ENCODE peak calls at places on chromosome 22, in nine cellular contexts. One of them, this sample, is unnamed.

GRCh38 chr22:44159811-44160210 is 20.9 kb upstream of the PARVG start:
- DNase-seq in substantia nigra: no peak
- DNase-seq in CD4-positive, alpha-beta memory T cell: no peak
- DNase-seq in small intestine: no peak
- DNase-seq in spleen: no peak
- DNase-seq in HCT116: no peak
- DNase-seq in breast epithelium: no peak
- DNase-seq in CD8-positive, alpha-beta memory T cell: no peak
- DNase-seq in Panc1: no peak
- DNase-seq in this sample: no peak

GRCh38 chr22:17772249-17772962 is 1.9 kb downstream of the BID start:
- DNase-seq in substantia nigra: peak
- DNase-seq in CD4-positive, alpha-beta memory T cell: no peak
- DNase-seq in small intestine: no peak
- DNase-seq in spleen: peak
- DNase-seq in HCT116: no peak
- DNase-seq in breast epithelium: no peak
- DNase-seq in CD8-positive, alpha-beta memory T cell: no peak
- DNase-seq in Panc1: no peak
- DNase-seq in this sample: no peak

GRCh38 chr22:27247691-27248434 is 553.7 kb downstream of the MN1 start:
- DNase-seq in substantia nigra: no peak
- DNase-seq in CD4-positive, alpha-beta memory T cell: no peak
- DNase-seq in small intestine: no peak
- DNase-seq in spleen: no peak
- DNase-seq in HCT116: no peak
- DNase-seq in breast epithelium: no peak
- DNase-seq in CD8-positive, alpha-beta memory T cell: no peak
- DNase-seq in Panc1: no peak
- DNase-seq in this sample: no peak

GRCh38 chr22:40040927-40041326 is 46.2 kb downstream of the FAM83F start:
- DNase-seq in substantia nigra: peak
- DNase-seq in CD4-positive, alpha-beta memory T cell: no peak
- DNase-seq in small intestine: no peak
- DNase-seq in spleen: no peak
- DNase-seq in HCT116: no peak
- DNase-seq in breast epithelium: peak
- DNase-seq in CD8-positive, alpha-beta memory T cell: no peak
- DNase-seq in Panc1: no peak
- DNase-seq in this sample: no peak

GRCh38 chr22:29768052-29768680 is 997 bp downstream of the UQCR10 start:
- DNase-seq in substantia nigra: no peak
- DNase-seq in CD4-positive, alpha-beta memory T cell: no peak
- DNase-seq in small intestine: no peak
- DNase-seq in spleen: no peak
- DNase-seq in HCT116: no peak
- DNase-seq in breast epithelium: no peak
- DNase-seq in CD8-positive, alpha-beta memory T cell: no peak
- DNase-seq in Panc1: no peak
- DNase-seq in this sample: no peak

GRCh38 chr22:30568137-30568805 is 6.2 kb downstream of the GAL3ST1 start:
- DNase-seq in substantia nigra: no peak
- DNase-seq in CD4-positive, alpha-beta memory T cell: no peak
- DNase-seq in small intestine: no peak
- DNase-seq in spleen: no peak
- DNase-seq in HCT116: no peak
- DNase-seq in breast epithelium: no peak
- DNase-seq in CD8-positive, alpha-beta memory T cell: no peak
- DNase-seq in Panc1: no peak
- DNase-seq in this sample: no peak

GRCh38 chr22:29218758-29219408 is 13.2 kb downstream of the EMID1 start:
- DNase-seq in substantia nigra: no peak
- DNase-seq in CD4-positive, alpha-beta memory T cell: no peak
- DNase-seq in small intestine: no peak
- DNase-seq in spleen: peak
- DNase-seq in HCT116: no peak
- DNase-seq in breast epithelium: no peak
- DNase-seq in CD8-positive, alpha-beta memory T cell: no peak
- DNase-seq in Panc1: no peak
- DNase-seq in this sample: no peak

GRCh38 chr22:43205261-43205691 is 18.3 kb upstream of the TTLL12 start:
- DNase-seq in substantia nigra: no peak
- DNase-seq in CD4-positive, alpha-beta memory T cell: no peak
- DNase-seq in small intestine: no peak
- DNase-seq in spleen: no peak
- DNase-seq in HCT116: no peak
- DNase-seq in breast epithelium: no peak
- DNase-seq in CD8-positive, alpha-beta memory T cell: no peak
- DNase-seq in Panc1: no peak
- DNase-seq in this sample: no peak

GRCh38 chr22:45863981-45864751 is 112.8 kb downstream of the WNT7B start:
- DNase-seq in substantia nigra: peak
- DNase-seq in CD4-positive, alpha-beta memory T cell: peak
- DNase-seq in small intestine: peak
- DNase-seq in spleen: peak
- DNase-seq in HCT116: peak
- DNase-seq in breast epithelium: no peak
- DNase-seq in CD8-positive, alpha-beta memory T cell: peak
- DNase-seq in Panc1: peak
- DNase-seq in this sample: no peak

GRCh38 chr22:22207845-22208564 is 36.6 kb upstream of the VPREB1 start:
- DNase-seq in substantia nigra: peak
- DNase-seq in CD4-positive, alpha-beta memory T cell: peak
- DNase-seq in small intestine: peak
- DNase-seq in spleen: peak
- DNase-seq in HCT116: peak
- DNase-seq in breast epithelium: no peak
- DNase-seq in CD8-positive, alpha-beta memory T cell: peak
- DNase-seq in Panc1: no peak
- DNase-seq in this sample: peak

DNA sequence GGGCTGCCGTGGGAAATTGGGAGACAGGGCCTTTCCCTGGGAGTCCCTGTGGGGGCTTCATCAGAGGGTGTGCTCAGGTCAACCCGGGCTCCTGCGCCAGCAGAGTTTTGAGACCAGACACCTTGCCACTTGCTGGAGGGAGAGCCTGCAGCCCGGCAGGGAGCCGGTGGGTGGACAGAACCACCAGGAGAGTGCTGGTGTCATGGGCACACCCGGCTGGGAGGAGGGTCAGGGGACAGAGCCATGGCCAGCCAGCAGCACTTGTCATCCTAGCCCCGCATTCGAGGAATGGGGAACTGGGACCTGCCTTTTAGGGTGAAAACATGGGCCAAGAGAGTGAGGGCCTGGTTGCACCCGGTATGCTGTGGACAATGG is 209.3 kb downstream of the TBC1D22A start:
- DNase-seq in substantia nigra: no peak
- DNase-seq in CD4-positive, alpha-beta memory T cell: no peak
- DNase-seq in small intestine: no peak
- DNase-seq in spleen: no peak
- DNase-seq in HCT116: no peak
- DNase-seq in breast epithelium: no peak
- DNase-seq in CD8-positive, alpha-beta memory T cell: no peak
- DNase-seq in Panc1: no peak
- DNase-seq in this sample: no peak
- H3K27ac ChIP-seq in substantia nigra: peak
- H3K27ac ChIP-seq in CD4-positive, alpha-beta memory T cell: no peak
- H3K27ac ChIP-seq in small intestine: no peak
- H3K27ac ChIP-seq in spleen: peak
- H3K27ac ChIP-seq in HCT116: no peak
- H3K27ac ChIP-seq in breast epithelium: peak
- H3K27ac ChIP-seq in CD8-positive, alpha-beta memory T cell: no peak
- H3K27ac ChIP-seq in Panc1: no peak
- H3K27ac ChIP-seq in this sample: no peak

DNA sequence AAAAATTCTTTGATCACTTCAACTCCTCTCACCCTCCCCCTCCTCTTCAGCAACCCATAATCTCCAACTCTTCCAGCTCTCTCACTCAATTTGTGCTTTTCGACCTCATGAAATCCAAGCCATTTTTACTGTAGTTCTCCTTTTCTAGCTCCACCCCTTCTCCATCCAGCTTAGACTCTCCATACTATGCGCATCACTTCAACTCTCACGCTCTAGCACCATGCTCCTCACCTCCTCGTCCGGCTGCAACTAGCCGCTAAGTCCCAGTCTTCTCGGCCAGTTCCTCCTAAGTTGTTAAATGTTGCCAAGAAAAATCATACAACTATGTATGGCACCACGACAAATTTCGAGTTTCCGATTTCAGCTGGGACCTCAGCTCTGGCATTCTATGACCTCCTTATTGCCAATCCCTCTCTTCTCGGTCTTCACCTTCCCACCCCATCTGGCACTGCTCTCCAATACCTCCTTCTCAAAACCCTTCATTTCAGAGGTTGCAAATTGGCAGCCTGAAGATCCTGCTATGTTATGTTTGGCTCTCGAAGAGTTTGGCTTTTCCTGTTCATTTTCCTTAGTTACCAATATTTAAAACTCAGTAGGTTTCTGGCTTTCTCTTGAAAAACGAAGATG is 1.1 kb downstream of the ZNF70 start:
- DNase-seq in substantia nigra: no peak
- DNase-seq in CD4-positive, alpha-beta memory T cell: no peak
- DNase-seq in small intestine: no peak
- DNase-seq in spleen: no peak
- DNase-seq in HCT116: no peak
- DNase-seq in breast epithelium: no peak
- DNase-seq in CD8-positive, alpha-beta memory T cell: no peak
- DNase-seq in Panc1: no peak
- DNase-seq in this sample: no peak
- H3K27ac ChIP-seq in substantia nigra: no peak
- H3K27ac ChIP-seq in CD4-positive, alpha-beta memory T cell: no peak
- H3K27ac ChIP-seq in small intestine: no peak
- H3K27ac ChIP-seq in spleen: no peak
- H3K27ac ChIP-seq in HCT116: no peak
- H3K27ac ChIP-seq in breast epithelium: peak
- H3K27ac ChIP-seq in CD8-positive, alpha-beta memory T cell: peak
- H3K27ac ChIP-seq in Panc1: no peak
- H3K27ac ChIP-seq in this sample: no peak

GRCh38 chr22:50714631-50715179 is 23.3 kb upstream of the ACR start:
- DNase-seq in substantia nigra: no peak
- DNase-seq in CD4-positive, alpha-beta memory T cell: no peak
- DNase-seq in small intestine: no peak
- DNase-seq in spleen: no peak
- DNase-seq in HCT116: no peak
- DNase-seq in breast epithelium: no peak
- DNase-seq in CD8-positive, alpha-beta memory T cell: no peak
- DNase-seq in Panc1: no peak
- DNase-seq in this sample: no peak

GRCh38 chr22:50713571-50714056 is 24.4 kb upstream of the ACR start:
- DNase-seq in substantia nigra: peak
- DNase-seq in CD4-positive, alpha-beta memory T cell: no peak
- DNase-seq in small intestine: peak
- DNase-seq in spleen: peak
- DNase-seq in HCT116: no peak
- DNase-seq in breast epithelium: no peak
- DNase-seq in CD8-positive, alpha-beta memory T cell: no peak
- DNase-seq in Panc1: no peak
- DNase-seq in this sample: no peak

GRCh38 chr22:50715250-50715649 is 22.8 kb upstream of the ACR start:
- DNase-seq in substantia nigra: no peak
- DNase-seq in CD4-positive, alpha-beta memory T cell: no peak
- DNase-seq in small intestine: no peak
- DNase-seq in spleen: no peak
- DNase-seq in HCT116: no peak
- DNase-seq in breast epithelium: no peak
- DNase-seq in CD8-positive, alpha-beta memory T cell: no peak
- DNase-seq in Panc1: no peak
- DNase-seq in this sample: no peak

GRCh38 chr22:50713008-50713385 is 25.0 kb upstream of the ACR start:
- DNase-seq in substantia nigra: no peak
- DNase-seq in CD4-positive, alpha-beta memory T cell: no peak
- DNase-seq in small intestine: no peak
- DNase-seq in spleen: peak
- DNase-seq in HCT116: no peak
- DNase-seq in breast epithelium: no peak
- DNase-seq in CD8-positive, alpha-beta memory T cell: no peak
- DNase-seq in Panc1: no peak
- DNase-seq in this sample: no peak

DNA sequence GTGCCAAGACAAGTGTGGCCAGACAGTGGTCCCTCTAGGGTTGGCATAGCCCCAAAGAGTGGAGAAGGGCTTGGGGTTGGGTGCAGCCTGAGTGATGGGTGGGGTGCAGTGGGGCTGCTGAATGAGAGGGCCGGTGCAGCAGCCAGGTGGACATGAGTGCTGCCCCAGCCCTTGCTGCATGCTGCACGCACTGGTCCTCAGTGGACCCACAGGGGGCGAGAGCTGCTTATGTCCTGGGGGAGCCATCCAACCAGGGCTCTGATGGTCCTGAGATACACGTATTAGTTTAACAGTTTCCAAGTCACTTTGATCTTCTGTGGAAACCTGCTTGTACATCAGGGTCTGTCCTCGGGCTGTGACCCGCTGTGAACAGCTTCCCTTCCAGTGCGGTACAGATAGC is 23.9 kb upstream of the ACR start:
- DNase-seq in substantia nigra: peak
- DNase-seq in CD4-positive, alpha-beta memory T cell: no peak
- DNase-seq in small intestine: no peak
- DNase-seq in spleen: peak
- DNase-seq in HCT116: no peak
- DNase-seq in breast epithelium: no peak
- DNase-seq in CD8-positive, alpha-beta memory T cell: no peak
- DNase-seq in Panc1: no peak
- DNase-seq in this sample: no peak
- H3K27ac ChIP-seq in substantia nigra: peak
- H3K27ac ChIP-seq in CD4-positive, alpha-beta memory T cell: no peak
- H3K27ac ChIP-seq in small intestine: no peak
- H3K27ac ChIP-seq in spleen: peak
- H3K27ac ChIP-seq in HCT116: no peak
- H3K27ac ChIP-seq in breast epithelium: peak
- H3K27ac ChIP-seq in CD8-positive, alpha-beta memory T cell: no peak
- H3K27ac ChIP-seq in Panc1: no peak
- H3K27ac ChIP-seq in this sample: no peak

DNA sequence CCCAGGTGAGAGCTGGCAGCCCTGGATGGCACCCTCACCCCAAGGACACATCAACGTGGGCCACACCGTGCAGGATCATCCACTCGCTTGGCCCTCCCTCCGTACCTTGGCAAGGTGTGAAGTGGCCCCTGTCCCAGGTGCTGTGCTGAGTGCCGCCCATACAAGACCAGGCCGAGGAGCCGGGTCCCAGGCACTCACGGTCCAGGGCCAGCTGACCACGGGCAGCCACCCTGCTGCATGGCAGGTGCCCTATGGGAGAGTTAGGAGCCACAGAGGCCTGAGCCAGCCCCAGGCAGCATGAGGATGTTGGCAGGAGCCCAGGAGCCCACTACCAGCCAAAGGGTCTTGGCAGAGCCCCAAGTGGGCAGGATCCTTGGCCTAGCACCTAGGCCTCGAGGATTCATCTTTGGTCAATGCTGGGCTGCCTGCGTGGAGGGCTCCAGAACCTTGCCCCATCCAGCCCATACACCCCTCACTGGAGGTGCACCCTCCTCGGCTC is 19.6 kb downstream of the RTN4R start:
- DNase-seq in substantia nigra: peak
- DNase-seq in CD4-positive, alpha-beta memory T cell: no peak
- DNase-seq in small intestine: no peak
- DNase-seq in spleen: no peak
- DNase-seq in HCT116: no peak
- DNase-seq in breast epithelium: no peak
- DNase-seq in CD8-positive, alpha-beta memory T cell: no peak
- DNase-seq in Panc1: no peak
- DNase-seq in this sample: no peak
- H3K27ac ChIP-seq in substantia nigra: no peak
- H3K27ac ChIP-seq in CD4-positive, alpha-beta memory T cell: no peak
- H3K27ac ChIP-seq in small intestine: no peak
- H3K27ac ChIP-seq in spleen: peak
- H3K27ac ChIP-seq in HCT116: no peak
- H3K27ac ChIP-seq in breast epithelium: no peak
- H3K27ac ChIP-seq in CD8-positive, alpha-beta memory T cell: no peak
- H3K27ac ChIP-seq in Panc1: no peak
- H3K27ac ChIP-seq in this sample: no peak

This sample was measured in epithelial cell of prostate.